ENCODE peak calls at places on chromosomes 11 and 22, in five cellular contexts. C is AG09319, K is progenitor cell of endocrine pancreas, D is OCI-LY7, I is fibroblast of the aortic adventitia. G is an unnamed sample.

GRCh38 chr11:2314136-2314524 is 12.3 kb downstream of the TSPAN32 start:
- DNase-seq in C (no peak), D (no peak), K (no peak), I (no peak), G (peak)

GRCh38 chr22:49951001-49951677 is 9.4 kb upstream of the PIM3 start:
- DNase-seq in K (no peak), C (no peak), D (no peak), I (peak), G (no peak)

GRCh38 chr11:8956860-8957259 is 7.4 kb downstream of the TMEM9B start:
- DNase-seq in D (no peak), K (no peak), C (no peak), I (no peak), G (no peak)

GRCh38 chr11:116073854-116074837 is 569.9 kb upstream of the CADM1 start:
- DNase-seq in D (no peak), I (no peak), K (no peak), C (no peak), G (no peak)

GRCh38 chr11:118744001-118744400 is 47.0 kb downstream of the DDX6 start:
- DNase-seq in I (no peak), C (peak), K (no peak), D (no peak), G (no peak)

GRCh38 chr11:75667268-75667830 is 1.5 kb downstream of the MAP6 start:
- DNase-seq in D (no peak), C (no peak), I (no peak), K (no peak), G (no peak)

GRCh38 chr11:102730036-102730815 is 5.5 kb upstream of the MMP8 start:
- DNase-seq in K (no peak), I (peak), C (peak), D (no peak), G (no peak)

GRCh38 chr11:106986261-106986660 is 32.0 kb downstream of the GUCY1A2 start:
- DNase-seq in I (peak), K (no peak), D (no peak), C (peak), G (no peak)

GRCh38 chr11:134149371-134149770 is 74.4 kb downstream of the NCAPD3 start:
- DNase-seq in C (no peak), K (no peak), I (no peak), D (no peak), G (no peak)

GRCh38 chr11:32088117-32088941 is 2.5 kb upstream of the RCN1 start:
- DNase-seq in C (peak), K (no peak), I (peak), D (no peak), G (no peak)

GRCh38 chr11:86046111-86046510 is 22.8 kb downstream of the PICALM start:
- DNase-seq in K (no peak), C (no peak), D (no peak), I (no peak), G (no peak)

GRCh38 chr11:79076526-79077115 is 364.2 kb downstream of the TENM4 start:
- DNase-seq in D (peak), C (no peak), K (no peak), I (peak), G (no peak)

GRCh38 chr22:37563153-37564081 is 3.1 kb downstream of the CDC42EP1 start:
- DNase-seq in K (no peak), I (peak), D (no peak), C (peak), G (no peak)

GRCh38 chr11:9660886-9661285 is 3.0 kb upstream of the SWAP70 start:
- DNase-seq in I (no peak), K (no peak), D (no peak), C (no peak), G (peak)

GRCh38 chr22:31623634-31624312 is 38.2 kb downstream of the PISD start:
- DNase-seq in I (no peak), D (no peak), C (no peak), K (no peak), G (no peak)

GRCh38 chr11:69166186-69167115 is 10.7 kb downstream of the SMIM38 start:
- DNase-seq in C (peak), D (peak), I (peak), K (no peak), G (no peak)

GRCh38 chr11:76578655-76579046 is 91.9 kb downstream of the LRRC32 start:
- DNase-seq in K (no peak), I (no peak), D (no peak), C (no peak), G (no peak)

GRCh38 chr11:2387266-2387982 is 10.3 kb downstream of the CD81 start:
- DNase-seq in D (peak), C (no peak), I (peak), K (no peak), G (no peak)

GRCh38 chr11:61698173-61698965 is 18.2 kb downstream of the DAGLA start:
- DNase-seq in D (peak), C (no peak), I (no peak), K (no peak), G (no peak)

GRCh38 chr11:78131956-78132355 is 7.5 kb downstream of the ALG8 start:
- DNase-seq in D (no peak), I (no peak), C (no peak), K (no peak), G (no peak)

GRCh38 chr11:5233268-5233667 is 1.0 kb downstream of the HBD start:
- DNase-seq in C (no peak), D (no peak), I (no peak), K (no peak), G (no peak)

GRCh38 chr11:66591175-66591574 is 1.7 kb downstream of the CCDC87 start:
- DNase-seq in D (no peak), C (no peak), K (no peak), I (no peak), G (no peak)

GRCh38 chr11:62260261-62260953 is 9.6 kb upstream of the SCGB2A2 start:
- DNase-seq in D (no peak), K (no peak), I (no peak), C (no peak), G (no peak)

GRCh38 chr11:6443269-6444003 is 2.6 kb upstream of the HPX start:
- DNase-seq in K (no peak), I (peak), C (peak), D (peak), G (peak)

GRCh38 chr11:128720522-128720985 is 26.7 kb downstream of the FLI1 start:
- DNase-seq in C (no peak), D (peak), I (no peak), K (peak), G (no peak)

GRCh38 chr11:83715927-83716525 is 429.9 kb upstream of the CCDC90B start:
- DNase-seq in I (no peak), K (no peak), D (no peak), C (no peak), G (no peak)

GRCh38 chr11:18700872-18701271 is 2.3 kb downstream of the TMEM86A start:
- DNase-seq in D (no peak), K (no peak), I (no peak), C (no peak), G (no peak)

DNA sequence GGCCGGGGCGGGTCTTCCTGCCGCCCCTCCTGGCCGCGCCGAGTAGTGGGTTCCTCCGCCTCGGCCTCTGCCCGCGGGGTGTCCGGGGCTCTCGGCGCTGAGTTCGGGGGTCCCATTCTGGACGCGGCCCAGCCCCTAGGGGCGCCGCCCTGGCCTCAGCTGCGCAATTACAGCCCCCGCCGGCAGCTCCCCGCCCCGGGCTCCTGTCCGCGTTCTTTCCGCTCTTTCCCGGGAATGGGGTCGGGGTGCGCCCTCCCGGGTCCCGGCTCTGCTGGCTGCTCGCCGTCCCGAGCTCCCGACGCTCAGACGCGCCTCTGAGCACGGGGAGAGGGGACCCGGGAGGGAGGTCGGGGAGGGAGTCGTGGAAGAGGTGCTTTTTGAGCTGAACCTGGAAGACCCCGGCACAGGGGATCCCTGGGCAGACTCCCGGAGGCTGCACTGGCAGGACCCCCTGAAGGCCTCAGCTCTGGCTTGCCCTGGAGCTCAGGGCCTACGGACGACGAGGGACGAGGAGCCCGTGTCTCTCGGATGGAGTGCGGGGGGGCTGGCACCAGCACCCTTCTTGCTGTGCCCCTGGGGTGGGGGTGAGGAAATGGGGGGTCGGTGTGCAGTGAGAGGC is 543 bp downstream of the TSPAN4 start:
- DNase-seq in C (no peak), D (no peak), I (no peak), K (no peak), G (no peak)
- TF ChIP-seq CTCF in C (no peak), D (peak), I (no peak), K (peak), G (no peak)

GRCh38 chr11:17036666-17037658 is 22.7 kb upstream of the PLEKHA7 start:
- DNase-seq in C (no peak), I (no peak), K (no peak), D (peak), G (no peak)
- TF ChIP-seq CTCF in C (no peak), I (no peak), K (peak), D (peak), G (no peak)

GRCh38 chr22:21603973-21604372 is 25.8 kb downstream of the YDJC start:
- DNase-seq in D (no peak), K (no peak), C (no peak), I (no peak), G (no peak)
- TF ChIP-seq CTCF in D (no peak), K (no peak), C (no peak), I (no peak), G (no peak)

DNA sequence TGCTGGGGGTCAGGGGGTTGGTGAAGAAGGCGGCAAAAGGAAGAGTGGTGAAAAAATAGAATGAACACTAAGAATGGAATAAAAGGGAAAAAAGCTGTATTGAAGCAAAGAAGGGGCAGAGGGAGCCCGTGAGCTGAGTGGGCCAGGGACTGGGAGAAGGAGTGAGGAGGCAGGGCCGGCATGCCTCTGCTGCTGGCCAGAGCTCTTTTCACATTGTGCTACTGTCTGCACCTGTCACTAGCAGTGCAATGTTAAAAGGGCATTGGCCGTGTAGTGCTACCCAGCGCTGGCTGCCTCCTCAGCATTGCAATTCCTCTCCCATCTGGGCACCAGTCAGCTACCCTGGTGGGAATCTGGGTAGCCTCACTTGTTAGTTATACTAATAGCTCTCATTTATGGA is 8.7 kb downstream of the YPEL4 start:
- DNase-seq in C (no peak), K (no peak), I (peak), D (peak), G (no peak)
- TF ChIP-seq CTCF in C (peak), K (peak), I (peak), D (no peak), G (no peak)

GRCh38 chr11:132033051-132033450 is 662.6 kb downstream of the NTM start:
- DNase-seq in C (no peak), K (no peak), D (no peak), I (peak), G (no peak)

GRCh38 chr11:132032555-132032954 is 662.1 kb downstream of the NTM start:
- DNase-seq in D (no peak), C (no peak), K (no peak), I (peak), G (no peak)

GRCh38 chr11:132026746-132027145 is 656.3 kb downstream of the NTM start:
- DNase-seq in I (no peak), C (no peak), D (no peak), K (no peak), G (no peak)

GRCh38 chr11:132028380-132029240 is 658.2 kb downstream of the NTM start:
- DNase-seq in C (no peak), K (no peak), I (peak), D (peak), G (no peak)

DNA sequence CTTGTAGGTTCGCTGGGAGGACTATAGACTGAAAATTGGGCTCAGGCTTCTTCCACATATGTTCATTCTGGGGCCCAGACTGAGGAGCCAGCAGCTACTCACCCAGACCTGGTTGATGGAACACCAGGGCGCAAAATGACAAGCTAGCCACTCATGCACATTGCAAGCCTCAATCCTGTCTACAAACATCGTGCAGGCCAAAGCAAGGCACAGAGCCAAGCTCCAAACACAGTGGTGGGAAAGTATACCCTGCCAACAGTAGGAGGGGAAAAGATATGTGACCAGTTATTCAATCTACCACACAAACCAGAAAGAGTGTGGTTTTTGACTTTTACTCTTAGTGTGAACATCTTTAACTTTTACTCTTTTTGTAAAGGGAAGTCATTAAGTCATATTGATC is 660.5 kb downstream of the NTM start:
- DNase-seq in K (no peak), D (no peak), I (peak), C (no peak), G (no peak)
- TF ChIP-seq CTCF in K (no peak), D (no peak), I (no peak), C (no peak), G (no peak)

GRCh38 chr11:63907808-63908530 is 9.0 kb downstream of the RCOR2 start:
- DNase-seq in I (no peak), C (no peak), K (no peak), D (no peak), G (no peak)
- TF ChIP-seq CTCF in I (no peak), C (no peak), K (no peak), D (no peak), G (no peak)

G was measured in CD14-positive monocyte.